ENCODE peak calls at places on chromosomes 12 and 14, in nine cellular contexts. T is tibial nerve, D is adrenal gland, F is heart left ventricle, I is sigmoid colon, G is breast epithelium, X is ovary, N is gastrocnemius medialis, R is K562. V is an unnamed sample.
A peak's percentile ranks its signal among the peaks of the same experiment; 100 is the strongest.

GRCh38 chr12:116366456-116366776 is 88.9 kb upstream of the MED13L start:
- DNase-seq in T (no peak), D (no peak), F (no peak), I (peak; percentile 71), G (peak; percentile 45), X (no peak), N (peak; percentile 44), R (no peak), V (no peak)

GRCh38 chr12:109741970-109742372 is 28.3 kb downstream of the FAM222A start:
- DNase-seq in T (no peak), D (peak; percentile 74), F (no peak), I (peak; percentile 40), G (no peak), X (peak; percentile 16), N (peak; percentile 1), R (no peak), V (peak; percentile 4)

GRCh38 chr12:6430124-6430989 is 14.4 kb upstream of the CD27 start:
- DNase-seq in T (peak; percentile 87), D (peak; percentile 97), F (peak; percentile 58), I (peak; percentile 96), G (peak; percentile 64), X (peak; percentile 77), N (peak; percentile 76), R (peak; percentile 86), V (peak; percentile 93)

GRCh38 chr12:3192221-3192620 is 115.0 kb downstream of the TSPAN9 start:
- DNase-seq in T (no peak), D (no peak), F (no peak), I (no peak), G (no peak), X (no peak), N (no peak), R (no peak), V (no peak)

GRCh38 chr12:76762556-76762955 is 1.4 kb upstream of the ZDHHC17 start:
- DNase-seq in T (no peak), D (no peak), F (no peak), I (no peak), G (no peak), X (no peak), N (no peak), R (no peak), V (no peak)

GRCh38 chr12:24661657-24662096 is 287.2 kb downstream of the BCAT1 start:
- DNase-seq in T (peak; percentile 57), D (peak; percentile 59), F (no peak), I (peak; percentile 67), G (no peak), X (no peak), N (peak; percentile 16), R (peak; percentile 3), V (peak; percentile 92)

GRCh38 chr14:55298423-55298822 is 27.2 kb downstream of the FBXO34 start:
- DNase-seq in T (no peak), D (no peak), F (no peak), I (no peak), G (no peak), X (no peak), N (no peak), R (no peak), V (peak; percentile 40)

GRCh38 chr14:79356040-79356439 is 855.3 kb downstream of the DIO2 start:
- DNase-seq in T (no peak), D (no peak), F (no peak), I (no peak), G (no peak), X (no peak), N (no peak), R (no peak), V (no peak)

GRCh38 chr12:67697981-67698380 is 49.4 kb downstream of the DYRK2 start:
- DNase-seq in T (no peak), D (no peak), F (no peak), I (no peak), G (no peak), X (no peak), N (no peak), R (no peak), V (no peak)

GRCh38 chr12:96906498-96906848 is 584 bp upstream of the NEDD1 start:
- DNase-seq in T (no peak), D (no peak), F (no peak), I (no peak), G (no peak), X (no peak), N (no peak), R (no peak), V (no peak)

GRCh38 chr14:72607386-72608125 is 286.3 kb downstream of the DPF3 start:
- DNase-seq in T (no peak), D (peak; percentile 10), F (no peak), I (no peak), G (no peak), X (no peak), N (no peak), R (no peak), V (no peak)

GRCh38 chr14:77181603-77182437 is at the start of gene TMEM63C:
- DNase-seq in T (no peak), D (peak; percentile 89), F (no peak), I (no peak), G (peak; percentile 29), X (no peak), N (no peak), R (peak; percentile 5), V (no peak)

GRCh38 chr14:67630186-67630585 is 10.5 kb downstream of the ARG2 start:
- DNase-seq in T (no peak), D (no peak), F (no peak), I (no peak), G (no peak), X (no peak), N (no peak), R (no peak), V (no peak)

GRCh38 chr12:98939350-98939749 is 294.3 kb downstream of the APAF1 start:
- DNase-seq in T (no peak), D (no peak), F (no peak), I (no peak), G (no peak), X (no peak), N (no peak), R (peak; percentile 14), V (no peak)

GRCh38 chr14:99891900-99892299 is 98.7 kb downstream of the EML1 start:
- DNase-seq in T (no peak), D (no peak), F (no peak), I (no peak), G (no peak), X (no peak), N (no peak), R (no peak), V (peak; percentile 41)

GRCh38 chr12:132342322-132342721 is 12.9 kb upstream of the GALNT9 start:
- DNase-seq in T (no peak), D (no peak), F (no peak), I (no peak), G (no peak), X (no peak), N (no peak), R (no peak), V (no peak)
- H3K9me3 ChIP-seq in T (no peaks in the 10 kb centered on the region), D (no peaks in the 10 kb centered on the region), F (no peaks in the 10 kb centered on the region), I (no peaks in the 10 kb centered on the region), G (no peaks in the 10 kb centered on the region), X (no peaks in the 10 kb centered on the region), N (no peaks in the 10 kb centered on the region), R (peaks cover 6% of the 10 kb centered on the region), V (no peaks in the 10 kb centered on the region)

DNA sequence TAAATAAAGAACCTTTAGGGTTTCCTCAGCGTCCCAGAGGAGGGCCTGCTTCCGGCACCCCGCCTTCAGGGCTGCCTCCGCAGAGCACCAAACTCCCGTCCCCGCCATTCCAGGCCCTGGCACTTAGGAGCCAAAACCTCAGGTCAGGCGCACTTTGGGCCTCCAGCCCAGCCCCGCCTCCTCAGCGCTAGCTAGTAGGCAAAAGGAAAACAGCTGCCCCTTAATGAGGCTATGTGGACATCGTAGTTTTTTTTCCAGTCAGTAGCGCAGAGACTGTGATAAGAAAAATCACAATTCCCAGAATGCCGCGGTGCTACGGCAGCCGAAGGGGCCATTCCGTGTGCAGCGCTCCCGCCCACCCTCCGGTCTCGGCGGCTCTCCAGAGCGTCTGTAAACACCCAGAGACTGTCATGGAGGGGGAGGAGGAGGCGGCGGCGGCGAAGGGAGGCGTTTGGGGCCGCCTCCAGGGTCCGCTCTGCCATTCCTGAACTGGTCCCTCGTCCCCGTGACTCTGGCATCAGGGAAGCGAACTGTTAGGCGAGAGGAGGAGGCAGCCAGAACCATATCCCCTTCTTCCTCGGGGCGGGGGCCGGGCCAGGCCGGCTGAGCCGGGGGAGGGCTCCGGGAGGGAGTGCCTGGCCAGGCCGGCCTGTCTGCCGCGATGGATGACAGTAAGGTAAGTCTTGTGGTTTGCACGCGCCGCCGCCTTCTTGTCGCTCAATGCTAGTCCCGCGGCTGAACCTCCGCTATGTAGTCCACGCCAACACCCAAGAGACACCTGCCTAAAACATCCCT is at the start of gene CREBL2:
- DNase-seq in T (peak; percentile 90), D (peak; percentile 98), F (peak; percentile 94), I (peak; percentile 97), G (peak; percentile 94), X (peak; percentile 95), N (peak; percentile 97), R (peak; percentile 90), V (peak; percentile 96)
- TF ChIP-seq POLR2A in T (peak; percentile 67), D (peak; percentile 82), F (no peak), I (peak; percentile 72), G (peak; percentile 56), X (peak; percentile 63), N (peak; percentile 80), R (peak; percentile 75), V (peak; percentile 71)

GRCh38 chr12:38142974-38143373 is 173.6 kb upstream of the ALG10B start:
- DNase-seq in T (no peak), D (no peak), F (no peak), I (no peak), G (no peak), X (no peak), N (no peak), R (no peak), V (no peak)

GRCh38 chr12:38138225-38139221 is 178.1 kb upstream of the ALG10B start:
- DNase-seq in T (peak; percentile 93), D (peak; percentile 90), F (peak; percentile 64), I (peak; percentile 81), G (peak; percentile 50), X (peak; percentile 57), N (peak; percentile 39), R (peak; percentile 63), V (peak; percentile 60)

GRCh38 chr12:38141861-38142260 is 174.7 kb upstream of the ALG10B start:
- DNase-seq in T (no peak), D (peak; percentile 27), F (no peak), I (no peak), G (no peak), X (no peak), N (no peak), R (no peak), V (no peak)

GRCh38 chr12:38139456-38139855 is 177.1 kb upstream of the ALG10B start:
- DNase-seq in T (no peak), D (no peak), F (no peak), I (no peak), G (no peak), X (no peak), N (no peak), R (no peak), V (no peak)

GRCh38 chr12:38141239-38141638 is 175.3 kb upstream of the ALG10B start:
- DNase-seq in T (no peak), D (peak; percentile 31), F (no peak), I (no peak), G (no peak), X (no peak), N (no peak), R (no peak), V (no peak)
- H3K9me3 ChIP-seq in T (no peaks in the 10 kb centered on the region), D (no peaks in the 10 kb centered on the region), F (no peaks in the 10 kb centered on the region), I (no peaks in the 10 kb centered on the region), G (peaks cover under 1% of the 10 kb centered on the region), X (no peaks in the 10 kb centered on the region), N (no peaks in the 10 kb centered on the region), R (no peaks in the 10 kb centered on the region), V (peaks cover under 1% of the 10 kb centered on the region)

DNA sequence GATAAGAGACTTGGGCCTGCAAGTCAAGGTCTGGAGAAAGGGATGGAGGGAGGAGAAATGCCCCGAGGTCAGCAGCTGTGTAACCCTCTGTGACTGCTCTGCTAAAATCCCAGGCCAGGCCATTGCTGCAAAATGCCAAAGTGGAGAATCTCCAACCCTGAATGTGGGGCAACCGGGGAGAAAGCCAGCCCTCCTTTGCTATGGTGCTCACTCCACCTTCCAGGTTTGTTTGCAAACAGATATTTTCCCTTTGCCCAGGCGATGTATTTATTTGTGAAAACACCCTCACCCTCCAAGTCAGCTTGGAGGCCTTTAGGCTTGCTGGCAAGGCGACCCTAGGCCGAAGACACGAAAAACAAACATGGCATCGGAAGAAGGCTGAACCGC is 1.1 kb upstream of the TBX5 start:
- DNase-seq in T (no peak), D (no peak), F (no peak), I (no peak), G (no peak), X (no peak), N (no peak), R (no peak), V (no peak)
- TF ChIP-seq POLR2A in T (no peak), D (no peak), F (no peak), I (no peak), G (no peak), X (no peak), N (no peak), R (no peak), V (no peak)

V was measured in upper lobe of left lung.